ENCODE peak calls at places on chromosomes 11 and 22, in nine cellular contexts. S is GM13976, G is foreskin fibroblast, D is posterior cingulate gyrus, N is DMS153, A is T-cell, Y is NCI-H2081, O is lower leg skin, M is NCI-H1694 treated with DMSO at 0.1 percent for 48 hours. U is an unnamed sample.

GRCh38 chr22:49767355-49768062 is 60.2 kb downstream of the BRD1 start:
- DNase-seq in S (peak), G (peak), D (peak), N (peak), A (no peak), Y (peak), O (peak), M (peak), U (no peak)

GRCh38 chr22:26398741-26399153 is 30.3 kb upstream of the ASPHD2 start:
- DNase-seq in S (peak), G (peak), D (peak), N (peak), A (peak), Y (peak), O (peak), M (peak), U (peak)

GRCh38 chr11:134261626-134262488 is 8.5 kb downstream of the ACAD8 start:
- DNase-seq in S (peak), G (peak), D (no peak), N (no peak), A (peak), Y (peak), O (no peak), M (no peak), U (no peak)

GRCh38 chr22:24695958-24696511 is 78.5 kb downstream of the PIWIL3 start:
- DNase-seq in S (no peak), G (peak), D (no peak), N (no peak), A (no peak), Y (no peak), O (no peak), M (no peak), U (no peak)

GRCh38 chr22:21939392-21940319 is 13.0 kb downstream of the PPM1F start:
- DNase-seq in S (no peak), G (peak), D (no peak), N (no peak), A (no peak), Y (no peak), O (no peak), M (no peak), U (no peak)

GRCh38 chr11:1157645-1158591 is at the start of gene MUC5AC:
- DNase-seq in S (peak), G (no peak), D (peak), N (no peak), A (no peak), Y (peak), O (peak), M (no peak), U (peak)

GRCh38 chr22:18152519-18152918 is 2.5 kb downstream of the USP18 start:
- DNase-seq in S (peak), G (no peak), D (no peak), N (no peak), A (no peak), Y (no peak), O (peak), M (no peak), U (no peak)

GRCh38 chr11:2222479-2222878 is 47.9 kb downstream of the ASCL2 start:
- DNase-seq in S (no peak), G (peak), D (no peak), N (no peak), A (no peak), Y (no peak), O (no peak), M (no peak), U (no peak)

GRCh38 chr22:30781271-30781875 is 86.7 kb downstream of the OSBP2 start:
- DNase-seq in S (no peak), G (peak), D (no peak), N (no peak), A (no peak), Y (no peak), O (no peak), M (no peak), U (no peak)

GRCh38 chr11:13008625-13009475 is at the start of gene RASSF10:
- DNase-seq in S (no peak), G (peak), D (peak), N (peak), A (no peak), Y (peak), O (peak), M (peak), U (peak)

GRCh38 chr11:131229221-131229620 is 141.2 kb upstream of the NTM start:
- DNase-seq in S (no peak), G (no peak), D (peak), N (no peak), A (no peak), Y (no peak), O (no peak), M (no peak), U (no peak)

GRCh38 chr11:32366671-32367070 is 68.7 kb downstream of the WT1 start:
- DNase-seq in S (no peak), G (no peak), D (no peak), N (no peak), A (no peak), Y (no peak), O (no peak), M (no peak), U (no peak)

U was measured in dorsolateral prefrontal cortex.